ENCODE peak calls at places on chromosomes 16 and 17, in ten cellular contexts. S is adrenal gland, V is body of pancreas, M is prostate gland, Y is tibial nerve, N is esophagus squamous epithelium, F is sigmoid colon, Q is right lobe of liver, H is stomach, T is A549. U is an unnamed sample. For H3K4me1, the result is how much of the 10 kb centered on the place peaks cover.

GRCh38 chr16:19005561-19006445 is 22.1 kb downstream of the TMC7 start:
- DNase-seq in S (no peak), V (peak), M (no peak), Y (peak), N (peak), F (no peak), Q (no peak), H (peak), T (peak), U (no peak)

GRCh38 chr17:72390675-72391501 is 270.1 kb downstream of the SOX9 start:
- DNase-seq in S (no peak), V (no peak), M (no peak), Y (no peak), N (no peak), F (no peak), Q (no peak), H (no peak), T (no peak), U (no peak)

GRCh38 chr17:82528484-82529265 is 9.1 kb downstream of the FOXK2 start:
- DNase-seq in S (peak), V (peak), M (peak), Y (no peak), N (no peak), F (peak), Q (peak), H (peak), T (peak), U (no peak)

GRCh38 chr16:86573646-86574508 is 4.5 kb upstream of the FOXL1 start:
- DNase-seq in S (no peak), V (no peak), M (no peak), Y (no peak), N (no peak), F (no peak), Q (no peak), H (no peak), T (no peak), U (no peak)

GRCh38 chr16:75250089-75250808 is 1.2 kb downstream of the BCAR1 start:
- DNase-seq in S (peak), V (peak), M (peak), Y (no peak), N (no peak), F (no peak), Q (peak), H (peak), T (peak), U (peak)

GRCh38 chr17:76202516-76202915 is 37.8 kb downstream of the RNF157 start:
- DNase-seq in S (no peak), V (no peak), M (no peak), Y (no peak), N (no peak), F (no peak), Q (no peak), H (no peak), T (no peak), U (no peak)

GRCh38 chr17:37147301-37147812 is 198.6 kb downstream of the AATF start:
- DNase-seq in S (no peak), V (no peak), M (peak), Y (no peak), N (no peak), F (no peak), Q (no peak), H (no peak), T (peak), U (no peak)

GRCh38 chr17:37490022-37490587 is 414 bp downstream of the DUSP14 start:
- DNase-seq in S (peak), V (peak), M (peak), Y (peak), N (no peak), F (peak), Q (peak), H (peak), T (peak), U (peak)

GRCh38 chr17:39702901-39703893 is 3.3 kb downstream of the ERBB2 start:
- DNase-seq in S (no peak), V (no peak), M (peak), Y (no peak), N (no peak), F (no peak), Q (no peak), H (no peak), T (peak), U (no peak)

GRCh38 chr17:58703137-58703846 is 10.9 kb downstream of the RAD51C start:
- DNase-seq in S (no peak), V (no peak), M (no peak), Y (no peak), N (no peak), F (no peak), Q (no peak), H (no peak), T (no peak), U (no peak)

GRCh38 chr16:66830422-66831404 is at the start of gene NAE1:
- DNase-seq in S (peak), V (peak), M (peak), Y (peak), N (no peak), F (peak), Q (peak), H (peak), T (peak), U (peak)

GRCh38 chr16:35750157-35750689 is 2290.8 kb downstream of the TP53TG3F start:
- DNase-seq in S (no peak), V (no peak), M (no peak), Y (no peak), N (no peak), F (no peak), Q (no peak), H (no peak), T (no peak), U (no peak)

GRCh38 chr17:44076716-44077594 is 6.4 kb downstream of the G6PC3 start:
- DNase-seq in S (no peak), V (no peak), M (peak), Y (no peak), N (no peak), F (no peak), Q (no peak), H (no peak), T (no peak), U (no peak)

GRCh38 chr17:47808036-47808829 is 13.4 kb downstream of the OSBPL7 start:
- DNase-seq in S (no peak), V (no peak), M (no peak), Y (no peak), N (no peak), F (peak), Q (no peak), H (no peak), T (no peak), U (no peak)

GRCh38 chr17:71855000-71855399 is 265.8 kb upstream of the SOX9 start:
- DNase-seq in S (no peak), V (no peak), M (no peak), Y (no peak), N (no peak), F (no peak), Q (no peak), H (no peak), T (no peak), U (no peak)

GRCh38 chr17:83193336-83194188 is 114.2 kb downstream of the METRNL start:
- DNase-seq in S (peak), V (no peak), M (no peak), Y (peak), N (no peak), F (peak), Q (peak), H (peak), T (no peak), U (no peak)

GRCh38 chr16:69927056-69927757 is 23.9 kb upstream of the CLEC18A start:
- DNase-seq in S (peak), V (peak), M (no peak), Y (peak), N (no peak), F (peak), Q (no peak), H (no peak), T (no peak), U (peak)

GRCh38 chr16:87132361-87133014 is 184.7 kb downstream of the C16orf95 start:
- DNase-seq in S (peak), V (no peak), M (no peak), Y (peak), N (no peak), F (peak), Q (no peak), H (no peak), T (no peak), U (no peak)

GRCh38 chr16:81810894-81811538 is 31.9 kb downstream of the PLCG2 start:
- DNase-seq in S (no peak), V (no peak), M (no peak), Y (no peak), N (no peak), F (no peak), Q (no peak), H (no peak), T (no peak), U (no peak)

GRCh38 chr16:64339052-64339770 is 782.7 kb downstream of the CDH11 start:
- DNase-seq in S (no peak), V (no peak), M (no peak), Y (no peak), N (no peak), F (no peak), Q (no peak), H (no peak), T (no peak), U (no peak)

GRCh38 chr17:15321556-15322250 is 19.7 kb downstream of the TEKT3 start:
- DNase-seq in S (no peak), V (no peak), M (no peak), Y (no peak), N (no peak), F (no peak), Q (no peak), H (no peak), T (no peak), U (no peak)

GRCh38 chr17:56688151-56688550 is 94.7 kb downstream of the NOG start:
- DNase-seq in S (no peak), V (no peak), M (no peak), Y (no peak), N (no peak), F (no peak), Q (no peak), H (no peak), T (no peak), U (no peak)

GRCh38 chr16:46673320-46674013 is 15.5 kb downstream of the VPS35 start:
- DNase-seq in S (peak), V (peak), M (peak), Y (no peak), N (no peak), F (no peak), Q (no peak), H (peak), T (peak), U (no peak)

GRCh38 chr17:58487589-58488427 is at the start of gene HSF5:
- DNase-seq in S (no peak), V (no peak), M (no peak), Y (no peak), N (no peak), F (no peak), Q (peak), H (peak), T (no peak), U (no peak)

GRCh38 chr17:77096570-77097214 is 44.1 kb upstream of the SEC14L1 start:
- DNase-seq in S (peak), V (peak), M (peak), Y (peak), N (no peak), F (no peak), Q (no peak), H (peak), T (peak), U (no peak)

GRCh38 chr17:57794841-57795240 is 49.7 kb upstream of the CCDC182 start:
- DNase-seq in S (no peak), V (no peak), M (no peak), Y (no peak), N (no peak), F (no peak), Q (no peak), H (no peak), T (no peak), U (no peak)

GRCh38 chr17:36089888-36090836 is at the start of gene CCL3:
- DNase-seq in S (no peak), V (no peak), M (no peak), Y (peak), N (no peak), F (no peak), Q (no peak), H (no peak), T (no peak), U (no peak)

GRCh38 chr16:2895813-2896212 is 12.8 kb downstream of the FLYWCH2 start:
- DNase-seq in S (no peak), V (no peak), M (no peak), Y (no peak), N (no peak), F (no peak), Q (no peak), H (no peak), T (no peak), U (no peak)

GRCh38 chr16:30698816-30699614 is at the start of gene SRCAP:
- DNase-seq in S (peak), V (peak), M (peak), Y (peak), N (peak), F (peak), Q (peak), H (peak), T (peak), U (peak)

GRCh38 chr17:38660097-38661026 is 14.4 kb downstream of the EPOP start:
- DNase-seq in S (no peak), V (no peak), M (no peak), Y (no peak), N (no peak), F (peak), Q (no peak), H (no peak), T (no peak), U (no peak)

GRCh38 chr17:38656959-38657823 is 17.6 kb downstream of the EPOP start:
- DNase-seq in S (no peak), V (peak), M (no peak), Y (no peak), N (no peak), F (no peak), Q (no peak), H (no peak), T (no peak), U (no peak)

GRCh38 chr17:38657824-38658740 is 16.7 kb downstream of the EPOP start:
- DNase-seq in S (no peak), V (no peak), M (no peak), Y (no peak), N (no peak), F (no peak), Q (peak), H (no peak), T (no peak), U (no peak)

GRCh38 chr17:38658741-38659345 is 15.9 kb downstream of the EPOP start:
- DNase-seq in S (no peak), V (no peak), M (no peak), Y (no peak), N (no peak), F (no peak), Q (peak), H (no peak), T (no peak), U (no peak)

DNA sequence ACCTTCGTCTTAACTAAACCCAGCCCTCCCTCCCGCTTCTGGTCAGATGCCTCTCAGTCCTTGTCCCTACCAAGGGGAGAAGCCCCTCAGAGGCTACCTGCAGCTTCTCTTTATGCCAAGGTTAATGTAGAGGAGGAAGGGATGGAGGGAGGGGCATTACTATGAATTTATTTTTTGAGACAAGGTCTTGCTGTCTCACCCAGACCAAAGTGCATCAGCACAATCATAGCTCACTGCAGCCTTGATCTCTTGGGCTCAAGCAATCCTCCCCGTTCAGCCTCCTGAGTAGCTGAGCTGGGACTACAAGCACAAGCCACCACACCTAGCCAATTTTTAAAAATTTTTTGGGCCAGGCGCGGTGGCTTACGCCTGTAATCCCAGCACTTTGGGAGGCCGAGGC is 15.3 kb downstream of the EPOP start:
- DNase-seq in S (no peak), V (no peak), M (no peak), Y (no peak), N (no peak), F (no peak), Q (peak), H (no peak), T (no peak), U (no peak)
- H3K4me1 ChIP-seq in S (under half), V (under half), M (under half), Y (under half), N (under half), F (under half), Q (under half), H (under half), T (under half), U (under half)

DNA sequence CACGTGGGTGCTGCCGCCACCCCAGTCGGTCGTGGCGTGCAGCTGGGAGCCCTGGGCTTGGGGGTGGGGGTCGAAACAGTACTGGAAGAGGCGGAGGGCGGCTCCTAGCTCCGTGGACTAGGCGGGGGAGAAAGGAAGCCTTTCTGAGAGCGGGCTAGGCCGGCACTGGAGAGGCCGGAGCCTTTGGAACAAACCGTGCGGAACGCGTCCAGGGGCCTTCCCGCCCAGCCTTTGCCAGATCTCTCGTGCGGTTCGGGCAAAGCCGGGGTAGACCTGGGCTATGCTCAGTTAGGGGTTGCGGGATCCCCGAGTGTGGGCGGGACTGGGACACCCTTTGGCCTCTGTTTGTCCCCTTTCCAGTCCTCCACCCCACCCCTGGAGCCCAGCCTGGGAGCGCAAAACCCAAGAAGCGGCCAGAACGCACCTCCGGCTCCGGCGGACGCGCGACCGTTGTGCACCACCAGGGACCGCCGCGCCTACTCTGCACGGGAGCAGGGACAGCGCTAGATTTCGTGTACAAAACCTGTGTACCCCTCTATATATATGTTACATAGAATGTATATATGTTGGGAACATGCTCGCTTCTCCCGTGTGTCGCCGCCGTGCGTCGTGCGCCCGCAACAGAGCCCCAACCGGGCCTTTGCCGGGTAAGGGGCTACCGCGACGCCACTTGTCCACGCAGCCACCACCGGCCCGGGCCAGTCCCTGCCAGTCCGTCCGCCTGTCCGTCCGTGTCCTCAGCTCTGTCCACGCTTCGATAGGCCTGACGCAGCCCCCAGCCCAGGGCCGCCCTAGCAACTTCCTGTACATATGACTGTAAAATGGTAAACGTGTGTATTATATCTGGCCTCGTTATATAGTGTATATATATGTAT is 26.2 kb downstream of the SREBF1 start:
- DNase-seq in S (peak), V (no peak), M (no peak), Y (peak), N (no peak), F (no peak), Q (peak), H (no peak), T (no peak), U (peak)
- TF ChIP-seq POLR2A in S (peak), V (no peak), M (no peak), Y (no peak), N (no peak), F (no peak), Q (no peak), H (no peak), T (no peak), U (no peak)

DNA sequence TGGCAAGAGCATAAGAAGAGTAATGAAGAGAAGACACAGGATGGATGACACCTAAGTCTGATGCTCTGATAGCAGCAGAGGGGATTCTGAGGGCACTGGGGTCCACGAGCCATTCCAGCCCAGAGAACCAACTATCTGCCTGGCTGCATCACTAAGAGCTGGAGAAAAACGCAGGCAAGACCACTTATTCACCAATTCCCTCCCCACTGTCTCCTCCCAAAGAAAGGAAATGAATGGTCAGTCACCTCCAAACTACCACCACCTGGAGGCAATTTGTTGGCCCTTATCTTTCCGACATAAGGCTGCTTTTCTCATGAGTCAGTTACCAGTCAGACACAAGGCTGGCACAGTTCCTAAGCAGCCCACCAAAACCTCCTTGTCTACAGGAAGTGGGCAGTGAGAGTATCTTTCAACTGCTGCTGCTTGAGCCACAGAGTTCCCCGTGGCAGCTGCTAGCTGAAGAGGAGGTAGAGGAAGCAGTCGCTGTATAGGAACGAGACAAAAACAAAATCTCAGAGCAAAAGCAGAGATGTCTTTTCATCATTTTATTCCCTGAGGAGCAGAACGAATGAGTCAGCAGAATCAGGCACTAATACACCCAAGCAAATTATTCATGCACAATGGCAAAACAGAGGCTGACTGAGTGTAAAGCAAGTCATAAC is 111.1 kb downstream of the SMG6 start:
- DNase-seq in S (no peak), V (no peak), M (no peak), Y (no peak), N (no peak), F (no peak), Q (no peak), H (no peak), T (peak), U (peak)
- H3K4me1 ChIP-seq in S (under half), V (under half), M (under half), Y (under half), N (under half), F (under half), Q (under half), H (under half), T (under half), U (under half)

DNA sequence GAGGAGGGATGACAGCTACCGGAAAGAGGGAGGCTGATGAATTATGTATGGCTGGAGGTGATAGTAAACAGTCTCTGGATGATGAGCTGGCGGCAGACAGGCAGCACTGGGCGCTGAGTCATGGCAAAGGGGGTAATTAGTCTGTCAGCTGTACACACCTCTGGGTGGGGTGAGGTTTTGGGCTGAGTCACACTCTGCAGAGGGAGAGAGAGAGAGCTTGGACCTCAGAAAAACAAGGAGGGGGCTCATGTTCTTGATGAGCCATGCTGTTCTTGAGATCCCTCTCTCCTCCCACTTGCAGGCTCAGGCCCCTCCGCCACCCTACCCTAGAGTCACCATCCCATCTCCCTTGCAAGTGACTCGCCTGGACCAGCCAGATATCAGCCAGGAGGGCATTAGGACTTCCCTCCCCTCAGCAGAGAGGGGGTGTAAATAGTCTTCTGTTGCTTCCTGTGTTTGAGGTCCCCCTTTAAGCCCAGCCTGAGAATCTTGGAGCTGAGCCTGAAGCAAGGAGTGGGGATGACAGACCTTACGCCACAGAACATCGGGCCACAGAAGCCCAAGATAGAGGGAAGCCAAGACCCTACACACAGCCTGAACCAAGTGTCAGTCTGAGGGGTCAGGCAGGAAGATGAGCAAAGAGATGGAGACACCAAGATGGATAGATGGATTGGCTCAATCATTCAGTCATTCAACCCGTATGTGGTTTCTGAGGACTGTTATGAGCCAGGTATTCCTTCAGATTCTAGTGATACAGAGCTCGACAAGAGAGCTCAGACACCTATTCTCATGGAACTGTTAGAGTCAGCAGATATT is 383.2 kb upstream of the CCL2 start:
- DNase-seq in S (no peak), V (no peak), M (no peak), Y (no peak), N (no peak), F (no peak), Q (no peak), H (no peak), T (peak), U (no peak)
- TF ChIP-seq POLR2A in S (no peak), V (no peak), M (no peak), Y (no peak), N (no peak), F (no peak), Q (no peak), H (no peak), T (no peak), U (no peak)